ENCODE peak calls at places on chromosome 4, in seven cellular contexts. F is GM12878, A is K562, D is H1, K is SK-N-SH, B is HCT116, I is HepG2. R is an unnamed sample.

GRCh38 chr4:167897116-167897515 is 195.2 kb upstream of the ANXA10 start:
- DNase-seq in I (peak), F (no peak), D (peak), K (peak), B (peak), A (no peak), R (peak)

GRCh38 chr4:112361181-112361791 is 64.1 kb downstream of the ALPK1 start:
- DNase-seq in F (peak), A (no peak), I (peak), D (peak), B (no peak), K (no peak), R (no peak)

GRCh38 chr4:55729306-55730142 is 90.1 kb upstream of the EXOC1L start:
- DNase-seq in I (peak), F (no peak), K (no peak), D (no peak), A (peak), B (no peak), R (no peak)

GRCh38 chr4:85895755-85896154 is 420.8 kb downstream of the ARHGAP24 start:
- DNase-seq in B (no peak), A (no peak), F (no peak), K (no peak), D (no peak), I (no peak), R (no peak)

GRCh38 chr4:174152717-174153466 is 130.6 kb downstream of the FBXO8 start:
- DNase-seq in F (no peak), I (no peak), A (no peak), B (no peak), K (no peak), D (no peak), R (peak)

GRCh38 chr4:2284934-2285664 is 23.2 kb upstream of the MXD4 start:
- DNase-seq in K (no peak), D (no peak), A (no peak), F (no peak), B (no peak), I (no peak), R (no peak)

GRCh38 chr4:143046906-143047305 is 137.8 kb upstream of the USP38 start:
- DNase-seq in F (no peak), I (no peak), D (no peak), K (no peak), A (no peak), B (no peak), R (no peak)

GRCh38 chr4:1856920-1857699 is 1.2 kb upstream of the LETM1 start:
- DNase-seq in F (no peak), I (no peak), A (peak), B (no peak), D (no peak), K (peak), R (no peak)

GRCh38 chr4:108743021-108743420 is 19.8 kb downstream of the ETNPPL start:
- DNase-seq in B (no peak), F (no peak), A (no peak), D (no peak), K (no peak), I (no peak), R (no peak)

GRCh38 chr4:54066718-54067129 is 2.3 kb upstream of the CHIC2 start:
- DNase-seq in K (no peak), F (no peak), I (no peak), D (no peak), A (peak), B (no peak), R (no peak)

GRCh38 chr4:72311291-72311690 is 257.7 kb downstream of the ADAMTS3 start:
- DNase-seq in A (no peak), I (no peak), B (no peak), F (no peak), D (no peak), K (no peak), R (peak)

GRCh38 chr4:110516106-110516922 is 40.4 kb downstream of the ENPEP start:
- DNase-seq in D (peak), K (peak), I (peak), A (peak), B (peak), F (peak), R (peak)

GRCh38 chr4:107500551-107500950 is 219.5 kb downstream of the PAPSS1 start:
- DNase-seq in F (no peak), D (no peak), A (no peak), B (no peak), K (no peak), I (no peak), R (no peak)

GRCh38 chr4:87093443-87094123 is 126.8 kb downstream of the KLHL8 start:
- DNase-seq in B (peak), D (no peak), F (peak), A (peak), I (peak), K (peak), R (peak)

GRCh38 chr4:10701702-10702460 is 17.3 kb upstream of the CLNK start:
- DNase-seq in D (no peak), B (no peak), I (no peak), A (no peak), K (no peak), F (no peak), R (no peak)

GRCh38 chr4:30721353-30722091 is 1.4 kb downstream of the PCDH7 start:
- DNase-seq in K (peak), F (no peak), D (no peak), I (no peak), A (no peak), B (no peak), R (no peak)

GRCh38 chr4:134117785-134118184 is 83.8 kb downstream of the PABPC4L start:
- DNase-seq in I (no peak), B (no peak), F (no peak), K (no peak), A (no peak), D (no peak), R (no peak)
- TF ChIP-seq JUND in I (no peak), B (no peak), F (no peak), K (no peak), A (no peak), D (no peak), R (no peak)

GRCh38 chr4:7461171-7461570 is 26.4 kb upstream of the PSAPL1 start:
- DNase-seq in A (no peak), F (no peak), K (peak), B (no peak), D (no peak), I (no peak), R (no peak)
- TF ChIP-seq JUND in A (no peak), F (no peak), K (no peak), B (no peak), D (no peak), I (no peak), R (no peak)

GRCh38 chr4:138535316-138535715 is 293.2 kb upstream of the SLC7A11 start:
- DNase-seq in B (no peak), D (no peak), I (no peak), A (no peak), F (no peak), K (no peak), R (no peak)

GRCh38 chr4:138542191-138542771 is 300.1 kb upstream of the SLC7A11 start:
- DNase-seq in A (no peak), I (no peak), K (no peak), D (no peak), B (no peak), F (no peak), R (no peak)

GRCh38 chr4:138538743-138539142 is 296.6 kb upstream of the SLC7A11 start:
- DNase-seq in D (no peak), F (no peak), K (no peak), I (no peak), B (no peak), A (no peak), R (no peak)

GRCh38 chr4:138540056-138540800 is 298.1 kb upstream of the SLC7A11 start:
- DNase-seq in I (no peak), D (no peak), F (no peak), A (no peak), B (no peak), K (no peak), R (no peak)

DNA sequence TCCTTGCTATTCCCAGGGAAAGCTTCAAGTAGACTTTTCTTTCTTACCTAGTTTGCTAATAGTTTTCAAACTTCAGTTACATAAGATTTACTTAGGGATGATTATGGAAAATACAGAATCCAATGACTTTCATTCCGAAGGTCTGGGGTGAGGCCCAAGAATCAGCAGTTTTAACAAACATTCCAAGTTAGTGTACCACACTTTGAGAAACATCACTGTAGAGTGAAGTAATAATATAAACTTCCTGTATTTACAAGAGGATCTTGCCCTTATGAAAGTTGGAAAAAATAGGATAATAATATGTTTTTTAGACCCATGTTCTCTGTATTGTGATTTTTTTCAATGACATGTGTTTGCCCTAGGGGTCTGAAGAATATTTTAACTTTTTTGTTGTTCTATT is 295.6 kb upstream of the SLC7A11 start:
- DNase-seq in A (no peak), K (no peak), I (no peak), F (no peak), D (no peak), B (no peak), R (no peak)
- TF ChIP-seq JUND in A (no peak), K (no peak), I (no peak), F (no peak), D (no peak), B (no peak), R (no peak)

GRCh38 chr4:37685211-37685725 is 908 bp downstream of the RELL1 start:
- DNase-seq in F (no peak), K (no peak), A (no peak), I (no peak), B (no peak), D (no peak), R (peak)
- TF ChIP-seq JUND in F (no peak), K (no peak), A (no peak), I (no peak), B (no peak), D (no peak), R (no peak)

DNA sequence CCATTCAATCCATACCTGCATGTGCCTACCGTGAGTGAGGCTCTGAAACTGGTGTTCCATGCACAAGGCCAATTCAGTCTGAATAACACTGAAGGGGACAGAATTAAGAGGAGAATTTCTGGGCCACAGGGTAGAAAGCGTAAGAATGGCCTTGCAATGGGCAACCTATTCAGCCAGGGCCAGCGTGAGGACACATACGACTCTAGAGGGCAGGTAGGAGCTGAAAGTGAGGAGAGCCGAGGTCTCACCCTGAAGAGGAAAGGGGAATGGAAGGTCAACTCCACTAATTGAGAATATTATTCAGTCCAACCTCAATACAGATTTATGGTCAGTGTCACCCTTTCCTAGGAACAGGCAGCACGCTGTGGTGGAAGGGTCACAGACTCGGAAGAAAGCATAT is 202.2 kb downstream of the TRIML1 start:
- DNase-seq in D (no peak), B (no peak), K (no peak), I (peak), F (no peak), A (no peak), R (no peak)
- TF ChIP-seq JUND in D (no peak), B (no peak), K (no peak), I (no peak), F (no peak), A (no peak), R (no peak)

DNA sequence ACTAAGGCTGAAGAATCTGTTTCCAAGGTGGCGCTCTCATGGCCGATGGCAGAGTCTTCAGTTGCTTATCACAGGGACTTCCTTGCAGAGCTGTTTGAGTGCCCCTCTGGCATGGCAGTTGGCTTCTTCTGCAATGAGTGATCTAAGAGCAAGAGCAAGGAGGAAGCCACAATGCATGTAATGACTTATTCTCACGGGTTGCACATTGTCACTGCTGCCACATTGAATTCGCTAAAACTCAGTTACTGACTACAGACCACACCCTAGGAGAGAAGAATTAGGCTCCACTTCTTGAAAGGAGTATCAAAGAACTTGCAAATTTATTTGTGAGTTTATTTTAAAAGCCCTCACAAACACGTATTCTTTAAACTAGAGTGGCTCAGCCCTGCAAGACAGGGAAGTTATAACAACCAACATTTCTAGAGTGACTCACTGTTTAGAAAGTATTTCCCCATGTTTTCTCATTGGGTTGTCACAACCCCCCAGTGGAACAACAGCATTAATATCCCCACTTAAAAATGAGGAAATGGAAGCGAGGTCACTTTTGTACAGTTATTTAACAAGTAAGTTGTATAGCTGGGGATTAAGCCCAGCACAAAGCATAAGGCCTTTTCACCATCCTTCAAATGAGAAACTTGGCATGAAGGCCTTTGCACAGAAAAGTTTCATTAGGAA is 32.4 kb upstream of the RBPJ start:
- DNase-seq in K (no peak), I (no peak), F (peak), B (no peak), D (no peak), A (no peak), R (no peak)
- TF ChIP-seq JUND in K (no peak), I (no peak), F (no peak), B (no peak), D (no peak), A (no peak), R (no peak)

DNA sequence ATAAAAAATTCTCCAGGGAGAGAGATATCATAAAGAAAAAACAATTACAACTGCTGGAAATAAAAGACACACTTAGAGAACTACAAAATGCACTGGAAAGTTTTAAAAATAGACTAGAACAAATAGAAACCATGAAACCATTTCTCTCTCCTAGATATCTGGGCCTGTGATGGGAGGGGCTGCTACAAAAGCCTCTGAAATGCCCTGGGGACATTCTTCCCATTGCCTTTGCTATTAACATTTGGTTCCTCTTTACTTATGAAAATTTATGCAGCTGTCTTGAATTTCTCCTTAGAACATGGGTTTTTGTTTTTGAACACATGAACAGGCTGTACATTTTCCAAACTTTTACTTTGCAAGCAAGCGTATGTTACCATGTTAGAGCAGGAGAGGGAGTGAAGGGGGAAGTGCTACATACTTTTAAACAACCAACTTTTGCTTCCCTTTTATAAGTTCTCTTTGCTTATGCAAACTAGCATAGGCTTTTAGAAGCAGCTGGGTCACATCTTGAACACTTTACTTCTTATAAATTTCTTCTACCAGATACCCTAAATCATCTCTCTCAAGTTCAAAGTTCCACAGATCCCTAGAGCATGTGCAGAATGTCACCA is 47.9 kb upstream of the PACRGL start:
- DNase-seq in B (no peak), A (no peak), K (no peak), F (no peak), D (no peak), I (no peak), R (no peak)
- TF ChIP-seq JUND in B (no peak), A (no peak), K (no peak), F (no peak), D (no peak), I (no peak), R (no peak)